ENCODE peak calls at places on chromosomes 11 and 22, in six cellular contexts. F is Daoy; P is ascending aorta; U is stimulated activated CD4-positive, alpha-beta T cell treated with anti-CD3 and anti-CD28 coated beads, Interleukin-2, amount 100 ng/mL, for 24 hours; D is activated gamma-delta T cell treated with Interleukin-2 at 50 U/mL for 16 hours; Y is left ventricle myocardium inferior. O is an unnamed sample.

GRCh38 chr22:32327066-32327465 is 30.6 kb upstream of the RFPL3 start:
- DNase-seq in F (peak), P (peak), U (no peak), D (no peak), Y (no peak), O (no peak)

GRCh38 chr11:47156333-47156732 is 20.3 kb downstream of the ARFGAP2 start:
- DNase-seq in F (no peak), P (no peak), U (no peak), D (no peak), Y (no peak), O (no peak)

GRCh38 chr11:85431319-85431718 is 195.8 kb downstream of the DLG2 start:
- DNase-seq in F (no peak), P (no peak), U (no peak), D (no peak), Y (no peak), O (no peak)

GRCh38 chr11:62554377-62554776 is 7.8 kb upstream of the AHNAK start:
- DNase-seq in F (no peak), P (no peak), U (no peak), D (no peak), Y (peak), O (no peak)

GRCh38 chr22:22371031-22371541 is 126.5 kb downstream of the VPREB1 start:
- DNase-seq in F (no peak), P (no peak), U (no peak), D (no peak), Y (peak), O (no peak)

GRCh38 chr22:22820076-22820475 is 67.5 kb upstream of the IGLL5 start:
- DNase-seq in F (no peak), P (no peak), U (no peak), D (no peak), Y (no peak), O (no peak)

GRCh38 chr11:17314904-17315426 is 36.6 kb upstream of the NCR3LG1 start:
- DNase-seq in F (no peak), P (no peak), U (no peak), D (no peak), Y (no peak), O (no peak)

GRCh38 chr11:104534268-104534667 is 364.0 kb downstream of the CASP12 start:
- DNase-seq in F (no peak), P (no peak), U (no peak), D (no peak), Y (no peak), O (no peak)

GRCh38 chr11:107139396-107139795 is 121.1 kb upstream of the GUCY1A2 start:
- DNase-seq in F (no peak), P (no peak), U (no peak), D (no peak), Y (no peak), O (no peak)

GRCh38 chr22:19632671-19633148 is 81.6 kb upstream of the SEPTIN5 start:
- DNase-seq in F (no peak), P (no peak), U (no peak), D (no peak), Y (no peak), O (no peak)

GRCh38 chr11:90204832-90205646 is 17.8 kb downstream of the CHORDC1 start:
- DNase-seq in F (peak), P (no peak), U (no peak), D (peak), Y (no peak), O (no peak)

GRCh38 chr11:18235394-18235926 is 1.1 kb downstream of the SAA4 start:
- DNase-seq in F (no peak), P (no peak), U (no peak), D (no peak), Y (no peak), O (no peak)

GRCh38 chr11:66070604-66071325 is 693 bp downstream of the PACS1 start:
- DNase-seq in F (peak), P (peak), U (peak), D (no peak), Y (peak), O (no peak)

GRCh38 chr11:35549787-35550186 is 24.4 kb upstream of the PAMR1 start:
- DNase-seq in F (peak), P (no peak), U (no peak), D (no peak), Y (no peak), O (peak)

GRCh38 chr22:50519151-50519550 is 6.2 kb downstream of the SCO2 start:
- DNase-seq in F (no peak), P (no peak), U (no peak), D (no peak), Y (no peak), O (no peak)

GRCh38 chr11:44538375-44539054 is 26.9 kb upstream of the CD82 start:
- DNase-seq in F (peak), P (peak), U (peak), D (peak), Y (peak), O (peak)

GRCh38 chr11:107293677-107294344 is 163.8 kb downstream of the CWF19L2 start:
- DNase-seq in F (no peak), P (no peak), U (no peak), D (no peak), Y (no peak), O (no peak)

GRCh38 chr11:39442177-39442576 is 2017.3 kb downstream of the LRRC4C start:
- DNase-seq in F (no peak), P (no peak), U (no peak), D (no peak), Y (no peak), O (no peak)

GRCh38 chr11:19071255-19071654 is 10.7 kb upstream of the MRGPRX2 start:
- DNase-seq in F (peak), P (peak), U (peak), D (peak), Y (peak), O (peak)

GRCh38 chr11:44315947-44316387 is 6.0 kb upstream of the ALX4 start:
- DNase-seq in F (peak), P (no peak), U (no peak), D (no peak), Y (no peak), O (no peak)

GRCh38 chr11:118054712-118055640 is 21.9 kb upstream of the TMPRSS4 start:
- DNase-seq in F (no peak), P (peak), U (no peak), D (no peak), Y (no peak), O (no peak)

GRCh38 chr11:100574894-100575769 is 112.0 kb upstream of the ARHGAP42 start:
- DNase-seq in F (peak), P (no peak), U (no peak), D (no peak), Y (no peak), O (no peak)

GRCh38 chr11:118067006-118067405 is 9.9 kb upstream of the TMPRSS4 start:
- DNase-seq in F (no peak), P (no peak), U (no peak), D (no peak), Y (no peak), O (no peak)

GRCh38 chr11:62398011-62398994 is 20.5 kb upstream of the SCGB1A1 start:
- DNase-seq in F (peak), P (peak), U (no peak), D (no peak), Y (peak), O (no peak)

GRCh38 chr22:36505998-36506635 is 723 bp downstream of the FOXRED2 start:
- DNase-seq in F (no peak), P (no peak), U (no peak), D (no peak), Y (no peak), O (no peak)

GRCh38 chr22:42500836-42501179 is 18.8 kb downstream of the RRP7A start:
- DNase-seq in F (no peak), P (no peak), U (no peak), D (no peak), Y (peak), O (no peak)

O was measured in lung.